ENCODE peak calls at places on chromosome 21, in five cellular contexts. One of them, this sample, is unnamed.

GRCh38 chr21:37503848-37504467 is 137.4 kb downstream of the DYRK1A start:
- DNase-seq in breast epithelium: no peak
- DNase-seq in upper lobe of right lung: no peak
- DNase-seq in CD4-positive, alpha-beta T cell: no peak
- DNase-seq in heart left ventricle: no peak
- DNase-seq in this sample: no peak

GRCh38 chr21:28938726-28939125 is 54.0 kb downstream of the LTN1 start:
- DNase-seq in upper lobe of right lung: no peak
- DNase-seq in heart left ventricle: no peak
- DNase-seq in CD4-positive, alpha-beta T cell: no peak
- DNase-seq in breast epithelium: no peak
- DNase-seq in this sample: no peak

GRCh38 chr21:26845066-26845749 is at the start of gene ADAMTS1:
- DNase-seq in upper lobe of right lung: peak
- DNase-seq in breast epithelium: peak
- DNase-seq in CD4-positive, alpha-beta T cell: no peak
- DNase-seq in heart left ventricle: peak
- DNase-seq in this sample: peak

GRCh38 chr21:46124926-46125845 is 27.3 kb downstream of the COL6A2 start:
- DNase-seq in heart left ventricle: peak
- DNase-seq in upper lobe of right lung: peak
- DNase-seq in CD4-positive, alpha-beta T cell: no peak
- DNase-seq in breast epithelium: peak
- DNase-seq in this sample: peak

GRCh38 chr21:39564200-39564599 is 48.5 kb upstream of the B3GALT5 start:
- DNase-seq in upper lobe of right lung: no peak
- DNase-seq in CD4-positive, alpha-beta T cell: no peak
- DNase-seq in heart left ventricle: peak
- DNase-seq in breast epithelium: no peak
- DNase-seq in this sample: no peak

GRCh38 chr21:28421716-28422480 is 570.8 kb downstream of the LTN1 start:
- DNase-seq in CD4-positive, alpha-beta T cell: no peak
- DNase-seq in heart left ventricle: no peak
- DNase-seq in upper lobe of right lung: no peak
- DNase-seq in breast epithelium: no peak
- DNase-seq in this sample: no peak

GRCh38 chr21:33021667-33022066 is 4.1 kb upstream of the OLIG2 start:
- DNase-seq in heart left ventricle: no peak
- DNase-seq in CD4-positive, alpha-beta T cell: no peak
- DNase-seq in upper lobe of right lung: no peak
- DNase-seq in breast epithelium: no peak
- DNase-seq in this sample: no peak

GRCh38 chr21:41926068-41926806 is 27.6 kb downstream of the C2CD2 start:
- DNase-seq in heart left ventricle: no peak
- DNase-seq in breast epithelium: peak
- DNase-seq in CD4-positive, alpha-beta T cell: peak
- DNase-seq in upper lobe of right lung: no peak
- DNase-seq in this sample: no peak

GRCh38 chr21:42578034-42578433 is 64.4 kb downstream of the SLC37A1 start:
- DNase-seq in upper lobe of right lung: peak
- DNase-seq in CD4-positive, alpha-beta T cell: no peak
- DNase-seq in breast epithelium: peak
- DNase-seq in heart left ventricle: peak
- DNase-seq in this sample: no peak

GRCh38 chr21:41832230-41833137 is 46.7 kb downstream of the PRDM15 start:
- DNase-seq in heart left ventricle: no peak
- DNase-seq in breast epithelium: no peak
- DNase-seq in upper lobe of right lung: peak
- DNase-seq in CD4-positive, alpha-beta T cell: no peak
- DNase-seq in this sample: no peak

GRCh38 chr21:45975017-45975595 is 6.5 kb upstream of the COL6A1 start:
- DNase-seq in heart left ventricle: peak
- DNase-seq in CD4-positive, alpha-beta T cell: no peak
- DNase-seq in breast epithelium: peak
- DNase-seq in upper lobe of right lung: no peak
- DNase-seq in this sample: no peak

GRCh38 chr21:46144464-46145070 is 10.8 kb downstream of the FTCD start:
- DNase-seq in heart left ventricle: peak
- DNase-seq in upper lobe of right lung: no peak
- DNase-seq in breast epithelium: no peak
- DNase-seq in CD4-positive, alpha-beta T cell: no peak
- DNase-seq in this sample: no peak

GRCh38 chr21:45528028-45528705 is 14.1 kb downstream of the SLC19A1 start:
- DNase-seq in breast epithelium: peak
- DNase-seq in heart left ventricle: no peak
- DNase-seq in CD4-positive, alpha-beta T cell: no peak
- DNase-seq in upper lobe of right lung: peak
- DNase-seq in this sample: no peak

GRCh38 chr21:30580132-30580531 is 10.1 kb downstream of the KRTAP22-2 start:
- DNase-seq in breast epithelium: no peak
- DNase-seq in heart left ventricle: no peak
- DNase-seq in CD4-positive, alpha-beta T cell: no peak
- DNase-seq in upper lobe of right lung: no peak
- DNase-seq in this sample: no peak

GRCh38 chr21:39094847-39095525 is 88.3 kb downstream of the PSMG1 start:
- DNase-seq in CD4-positive, alpha-beta T cell: no peak
- DNase-seq in upper lobe of right lung: no peak
- DNase-seq in heart left ventricle: no peak
- DNase-seq in breast epithelium: no peak
- DNase-seq in this sample: no peak

GRCh38 chr21:42525676-42526378 is 12.2 kb downstream of the SLC37A1 start:
- DNase-seq in CD4-positive, alpha-beta T cell: no peak
- DNase-seq in breast epithelium: no peak
- DNase-seq in upper lobe of right lung: no peak
- DNase-seq in heart left ventricle: no peak
- DNase-seq in this sample: no peak

GRCh38 chr21:26954591-26955214 is 12.2 kb downstream of the ADAMTS5 start:
- DNase-seq in heart left ventricle: no peak
- DNase-seq in CD4-positive, alpha-beta T cell: no peak
- DNase-seq in upper lobe of right lung: no peak
- DNase-seq in breast epithelium: no peak
- DNase-seq in this sample: no peak

GRCh38 chr21:34187935-34188334 is 114.6 kb downstream of the MRPS6 start:
- DNase-seq in heart left ventricle: peak
- DNase-seq in CD4-positive, alpha-beta T cell: no peak
- DNase-seq in upper lobe of right lung: no peak
- DNase-seq in breast epithelium: no peak
- DNase-seq in this sample: no peak

GRCh38 chr21:16942703-16943102 is 570.1 kb upstream of the CXADR start:
- DNase-seq in upper lobe of right lung: no peak
- DNase-seq in CD4-positive, alpha-beta T cell: no peak
- DNase-seq in heart left ventricle: no peak
- DNase-seq in breast epithelium: no peak
- DNase-seq in this sample: no peak

GRCh38 chr21:38988211-38989096 is 182.7 kb downstream of the ETS2 start:
- DNase-seq in upper lobe of right lung: no peak
- DNase-seq in CD4-positive, alpha-beta T cell: no peak
- DNase-seq in breast epithelium: no peak
- DNase-seq in heart left ventricle: no peak
- DNase-seq in this sample: no peak

GRCh38 chr21:44485796-44486195 is 30.5 kb downstream of the LRRC3 start:
- DNase-seq in upper lobe of right lung: no peak
- DNase-seq in CD4-positive, alpha-beta T cell: no peak
- DNase-seq in heart left ventricle: no peak
- DNase-seq in breast epithelium: no peak
- DNase-seq in this sample: no peak

GRCh38 chr21:44486302-44486701 is 31.0 kb downstream of the LRRC3 start:
- DNase-seq in upper lobe of right lung: no peak
- DNase-seq in heart left ventricle: no peak
- DNase-seq in CD4-positive, alpha-beta T cell: no peak
- DNase-seq in breast epithelium: no peak
- DNase-seq in this sample: no peak

GRCh38 chr21:44483288-44484237 is 28.3 kb downstream of the LRRC3 start:
- DNase-seq in heart left ventricle: no peak
- DNase-seq in breast epithelium: no peak
- DNase-seq in upper lobe of right lung: no peak
- DNase-seq in CD4-positive, alpha-beta T cell: no peak
- DNase-seq in this sample: no peak

GRCh38 chr21:44484498-44485253 is 29.4 kb downstream of the LRRC3 start:
- DNase-seq in CD4-positive, alpha-beta T cell: no peak
- DNase-seq in breast epithelium: no peak
- DNase-seq in upper lobe of right lung: no peak
- DNase-seq in heart left ventricle: no peak
- DNase-seq in this sample: no peak

DNA sequence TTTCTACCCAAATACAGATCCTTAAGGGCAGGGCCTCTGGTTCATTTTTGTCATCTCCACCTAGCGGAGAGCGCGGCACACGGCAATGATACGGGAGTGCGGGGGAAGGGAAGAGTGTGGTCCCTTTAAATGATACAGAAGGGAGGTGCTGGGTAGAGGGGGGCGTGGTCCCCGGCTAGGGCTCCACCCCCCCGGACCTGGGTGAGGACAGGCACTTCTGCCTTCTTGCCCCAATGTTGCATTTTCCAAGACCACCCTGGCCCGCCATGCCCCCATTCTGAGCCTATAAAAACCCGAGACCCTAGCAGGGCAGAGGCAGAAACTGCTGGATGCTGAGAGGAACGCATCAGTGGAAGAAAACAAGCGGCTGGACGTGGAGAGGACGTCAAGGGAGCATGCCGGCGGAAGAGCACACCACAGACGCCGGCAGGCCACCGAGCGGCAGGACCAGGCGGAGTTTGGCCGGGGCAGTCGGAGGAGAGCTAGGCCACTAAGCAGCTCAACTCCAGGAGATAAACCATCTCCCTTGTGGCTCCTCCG is 30.0 kb downstream of the LRRC3 start:
- DNase-seq in CD4-positive, alpha-beta T cell: peak
- DNase-seq in breast epithelium: no peak
- DNase-seq in heart left ventricle: no peak
- DNase-seq in upper lobe of right lung: no peak
- DNase-seq in this sample: no peak
- TF ChIP-seq CTCF in CD4-positive, alpha-beta T cell: no peak
- TF ChIP-seq CTCF in breast epithelium: no peak
- TF ChIP-seq CTCF in heart left ventricle: peak
- TF ChIP-seq CTCF in upper lobe of right lung: no peak
- TF ChIP-seq CTCF in this sample: no peak

GRCh38 chr21:14616303-14617039 is 70.4 kb upstream of the SAMSN1 start:
- DNase-seq in upper lobe of right lung: no peak
- DNase-seq in breast epithelium: no peak
- DNase-seq in CD4-positive, alpha-beta T cell: no peak
- DNase-seq in heart left ventricle: no peak
- DNase-seq in this sample: no peak

GRCh38 chr21:14617040-14617393 is 70.9 kb upstream of the SAMSN1 start:
- DNase-seq in upper lobe of right lung: no peak
- DNase-seq in breast epithelium: no peak
- DNase-seq in CD4-positive, alpha-beta T cell: no peak
- DNase-seq in heart left ventricle: no peak
- DNase-seq in this sample: no peak

GRCh38 chr21:14609274-14609673 is 63.2 kb upstream of the SAMSN1 start:
- DNase-seq in upper lobe of right lung: no peak
- DNase-seq in breast epithelium: no peak
- DNase-seq in CD4-positive, alpha-beta T cell: no peak
- DNase-seq in heart left ventricle: no peak
- DNase-seq in this sample: no peak

GRCh38 chr21:14614287-14614686 is 68.2 kb upstream of the SAMSN1 start:
- DNase-seq in upper lobe of right lung: no peak
- DNase-seq in heart left ventricle: no peak
- DNase-seq in breast epithelium: no peak
- DNase-seq in CD4-positive, alpha-beta T cell: no peak
- DNase-seq in this sample: no peak

GRCh38 chr21:14613496-14613895 is 67.4 kb upstream of the SAMSN1 start:
- DNase-seq in heart left ventricle: no peak
- DNase-seq in CD4-positive, alpha-beta T cell: no peak
- DNase-seq in breast epithelium: no peak
- DNase-seq in upper lobe of right lung: no peak
- DNase-seq in this sample: no peak
- TF ChIP-seq CTCF in heart left ventricle: no peak
- TF ChIP-seq CTCF in CD4-positive, alpha-beta T cell: no peak
- TF ChIP-seq CTCF in breast epithelium: no peak
- TF ChIP-seq CTCF in upper lobe of right lung: no peak
- TF ChIP-seq CTCF in this sample: no peak

GRCh38 chr21:24514081-24514733 is 1093.1 kb downstream of the MRPL39 start:
- DNase-seq in heart left ventricle: no peak
- DNase-seq in CD4-positive, alpha-beta T cell: no peak
- DNase-seq in upper lobe of right lung: no peak
- DNase-seq in breast epithelium: no peak
- DNase-seq in this sample: no peak
- TF ChIP-seq CTCF in heart left ventricle: peak
- TF ChIP-seq CTCF in CD4-positive, alpha-beta T cell: peak
- TF ChIP-seq CTCF in upper lobe of right lung: peak
- TF ChIP-seq CTCF in breast epithelium: peak
- TF ChIP-seq CTCF in this sample: no peak

DNA sequence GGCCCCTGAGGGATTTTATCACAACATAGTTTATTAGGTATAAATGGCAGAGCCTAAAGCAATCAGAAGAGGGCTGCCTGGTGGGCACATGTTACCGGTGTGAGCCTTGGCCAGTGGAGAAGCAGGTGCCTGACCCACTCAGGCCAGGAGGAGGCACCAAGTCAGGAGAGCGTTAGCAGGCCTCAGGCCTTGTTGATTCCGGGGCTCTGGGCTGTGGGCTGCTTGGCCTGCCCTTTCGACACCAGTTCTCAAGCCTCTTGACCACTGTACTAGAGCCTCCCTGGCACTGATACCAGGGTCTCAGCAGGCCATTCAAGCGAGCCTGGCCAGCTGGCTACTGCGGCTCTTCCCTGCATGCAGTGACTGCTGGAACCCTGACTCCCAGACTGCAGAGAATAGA is 20.8 kb downstream of the CLDN14 start:
- DNase-seq in upper lobe of right lung: no peak
- DNase-seq in CD4-positive, alpha-beta T cell: no peak
- DNase-seq in heart left ventricle: no peak
- DNase-seq in breast epithelium: no peak
- DNase-seq in this sample: no peak
- TF ChIP-seq CTCF in upper lobe of right lung: no peak
- TF ChIP-seq CTCF in CD4-positive, alpha-beta T cell: no peak
- TF ChIP-seq CTCF in heart left ventricle: no peak
- TF ChIP-seq CTCF in breast epithelium: no peak
- TF ChIP-seq CTCF in this sample: no peak